ENCODE peak calls at places on chromosomes 6 and 20, in five cellular contexts. One of them, this sample, is unnamed.

GRCh38 chr6:19153270-19153980 is 683.7 kb upstream of the ID4 start:
- ATAC-seq in activated naive CD4-positive, alpha-beta T cell treated with anti-CD3 and anti-CD28 coated beads, Interleukin-2, amount 50 U/mL, for 72 hours: no peak
- ATAC-seq in esophagus mucosa: no peak
- ATAC-seq in sciatic nerve: peak
- ATAC-seq in body of pancreas: peak
- ATAC-seq in this sample: no peak

GRCh38 chr6:94511502-94512088 is 1065.7 kb upstream of the MANEA start:
- ATAC-seq in sciatic nerve: no peak
- ATAC-seq in esophagus mucosa: no peak
- ATAC-seq in activated naive CD4-positive, alpha-beta T cell treated with anti-CD3 and anti-CD28 coated beads, Interleukin-2, amount 50 U/mL, for 72 hours: no peak
- ATAC-seq in body of pancreas: no peak
- ATAC-seq in this sample: no peak

GRCh38 chr20:5033566-5033965 is 32.3 kb upstream of the SLC23A2 start:
- ATAC-seq in sciatic nerve: peak
- ATAC-seq in activated naive CD4-positive, alpha-beta T cell treated with anti-CD3 and anti-CD28 coated beads, Interleukin-2, amount 50 U/mL, for 72 hours: no peak
- ATAC-seq in esophagus mucosa: no peak
- ATAC-seq in body of pancreas: no peak
- ATAC-seq in this sample: no peak

GRCh38 chr6:36949636-36950035 is 4.9 kb upstream of the PI16 start:
- ATAC-seq in esophagus mucosa: no peak
- ATAC-seq in body of pancreas: no peak
- ATAC-seq in sciatic nerve: no peak
- ATAC-seq in activated naive CD4-positive, alpha-beta T cell treated with anti-CD3 and anti-CD28 coated beads, Interleukin-2, amount 50 U/mL, for 72 hours: no peak
- ATAC-seq in this sample: peak

GRCh38 chr20:50460115-50460607 is 50.0 kb upstream of the PTPN1 start:
- ATAC-seq in esophagus mucosa: no peak
- ATAC-seq in sciatic nerve: peak
- ATAC-seq in activated naive CD4-positive, alpha-beta T cell treated with anti-CD3 and anti-CD28 coated beads, Interleukin-2, amount 50 U/mL, for 72 hours: no peak
- ATAC-seq in body of pancreas: no peak
- ATAC-seq in this sample: no peak

GRCh38 chr6:113530769-113531168 is 326.4 kb upstream of the MARCKS start:
- ATAC-seq in esophagus mucosa: peak
- ATAC-seq in body of pancreas: no peak
- ATAC-seq in sciatic nerve: no peak
- ATAC-seq in activated naive CD4-positive, alpha-beta T cell treated with anti-CD3 and anti-CD28 coated beads, Interleukin-2, amount 50 U/mL, for 72 hours: no peak
- ATAC-seq in this sample: no peak

GRCh38 chr6:142700032-142700431 is 244.9 kb downstream of the HIVEP2 start:
- ATAC-seq in esophagus mucosa: no peak
- ATAC-seq in activated naive CD4-positive, alpha-beta T cell treated with anti-CD3 and anti-CD28 coated beads, Interleukin-2, amount 50 U/mL, for 72 hours: no peak
- ATAC-seq in sciatic nerve: no peak
- ATAC-seq in body of pancreas: no peak
- ATAC-seq in this sample: no peak

GRCh38 chr6:71043902-71044301 is 87.0 kb upstream of the B3GAT2 start:
- ATAC-seq in body of pancreas: no peak
- ATAC-seq in sciatic nerve: peak
- ATAC-seq in activated naive CD4-positive, alpha-beta T cell treated with anti-CD3 and anti-CD28 coated beads, Interleukin-2, amount 50 U/mL, for 72 hours: no peak
- ATAC-seq in esophagus mucosa: no peak
- ATAC-seq in this sample: no peak

GRCh38 chr6:161117329-161117707 is 125.7 kb downstream of the MAP3K4 start:
- ATAC-seq in sciatic nerve: peak
- ATAC-seq in body of pancreas: no peak
- ATAC-seq in activated naive CD4-positive, alpha-beta T cell treated with anti-CD3 and anti-CD28 coated beads, Interleukin-2, amount 50 U/mL, for 72 hours: no peak
- ATAC-seq in esophagus mucosa: no peak
- ATAC-seq in this sample: no peak

GRCh38 chr20:34637245-34638185 is 39.4 kb downstream of the PIGU start:
- ATAC-seq in activated naive CD4-positive, alpha-beta T cell treated with anti-CD3 and anti-CD28 coated beads, Interleukin-2, amount 50 U/mL, for 72 hours: no peak
- ATAC-seq in esophagus mucosa: peak
- ATAC-seq in sciatic nerve: peak
- ATAC-seq in body of pancreas: peak
- ATAC-seq in this sample: no peak

GRCh38 chr20:32474717-32474966 is 110.5 kb downstream of the NOL4L start:
- ATAC-seq in esophagus mucosa: no peak
- ATAC-seq in activated naive CD4-positive, alpha-beta T cell treated with anti-CD3 and anti-CD28 coated beads, Interleukin-2, amount 50 U/mL, for 72 hours: no peak
- ATAC-seq in sciatic nerve: no peak
- ATAC-seq in body of pancreas: no peak
- ATAC-seq in this sample: no peak

This sample was measured in activated T-helper 17 cell treated with anti-CD3 and anti-CD28 coated beads, Interleukin-2, amount 50 U/mL, for 72 hours.